ENCODE peak calls at places on chromosomes 11 and 22, in four cellular contexts. J is IMR-90, Z is H9, K is H1. V is an unnamed sample.

GRCh38 chr22:17724678-17725464 is 49.4 kb downstream of the BID start:
- DNase-seq in K (no peak), J (no peak), Z (no peak), V (no peak)

GRCh38 chr11:135001581-135001980 is 589.5 kb upstream of the B3GAT1 start:
- DNase-seq in Z (no peak), K (no peak), J (no peak), V (no peak)

GRCh38 chr11:121488641-121489040 is 35.9 kb upstream of the SORL1-AS1 start:
- DNase-seq in J (no peak), K (no peak), Z (no peak), V (no peak)

GRCh38 chr11:95584180-95584579 is 205.4 kb downstream of the FAM76B start:
- DNase-seq in K (no peak), Z (no peak), J (peak; percentile 73), V (no peak)

GRCh38 chr11:35014352-35014751 is 97.9 kb downstream of the PDHX start:
- DNase-seq in Z (no peak), K (no peak), J (peak; percentile 95), V (no peak)

GRCh38 chr22:47691152-47691895 is 928.9 kb downstream of the TBC1D22A start:
- DNase-seq in J (no peak), K (peak; percentile 22), Z (no peak), V (no peak)

GRCh38 chr11:21554284-21554683 is 638.6 kb upstream of the ANO5 start:
- DNase-seq in K (no peak), Z (no peak), J (no peak), V (no peak)

GRCh38 chr11:22875869-22876473 is 15.7 kb upstream of the CCDC179 start:
- DNase-seq in J (peak; percentile 89), Z (peak; percentile 37), K (peak; percentile 52), V (peak; percentile 86)

GRCh38 chr11:79896258-79896657 is 455.4 kb upstream of the TENM4 start:
- DNase-seq in Z (no peak), K (no peak), J (peak; percentile 48), V (no peak)

GRCh38 chr11:66607126-66607834 is 9.2 kb upstream of the RBM14 start:
- DNase-seq in J (peak; percentile 48), Z (no peak), K (no peak), V (no peak)

GRCh38 chr11:73577496-73577917 is 20.4 kb downstream of the FAM168A start:
- DNase-seq in Z (no peak), K (no peak), J (peak; percentile 78), V (no peak)

GRCh38 chr11:126345759-126346585 is 9.5 kb upstream of the ST3GAL4 start:
- DNase-seq in Z (no peak), K (no peak), J (peak; percentile 75), V (peak; percentile 91)

GRCh38 chr11:109150603-109151002 is 271.4 kb upstream of the C11orf87 start:
- DNase-seq in K (no peak), Z (no peak), J (no peak), V (peak; percentile 20)

GRCh38 chr11:95791385-95792033 is 1.2 kb downstream of the CEP57 start:
- DNase-seq in Z (no peak), K (no peak), J (no peak), V (no peak)

GRCh38 chr22:37752189-37753061 is 55.3 kb upstream of the GCAT start:
- DNase-seq in K (no peak), Z (no peak), J (peak; percentile 85), V (peak; percentile 73)

GRCh38 chr11:5476184-5476819 is 12.2 kb upstream of the OR52D1 start:
- DNase-seq in K (no peak), J (peak; percentile 57), Z (peak; percentile 56), V (peak; percentile 64)

GRCh38 chr22:45762545-45763235 is 91.1 kb downstream of the ATXN10 start:
- DNase-seq in Z (no peak), K (no peak), J (peak; percentile 28), V (peak; percentile 68)

GRCh38 chr11:117597083-117597482 is 199.9 kb downstream of the DSCAML1 start:
- DNase-seq in K (peak; percentile 85), J (peak; percentile 32), Z (peak; percentile 78), V (peak; percentile 76)

GRCh38 chr22:36616682-36617081 is 86.9 kb downstream of the CACNG2 start:
- DNase-seq in Z (no peak), K (no peak), J (no peak), V (no peak)
- H4K5ac ChIP-seq in Z (no peak overlapping the region), K (no peak overlapping the region), J (no peak overlapping the region), V (no peak overlapping the region)

GRCh38 chr22:41394012-41394356 is 12.2 kb downstream of the TEF start:
- DNase-seq in J (no peak), K (no peak), Z (no peak), V (no peak)

GRCh38 chr22:41398921-41399320 is 17.2 kb downstream of the TEF start:
- DNase-seq in J (no peak), Z (no peak), K (no peak), V (no peak)

GRCh38 chr22:41397143-41397811 is 15.5 kb downstream of the TEF start:
- DNase-seq in K (no peak), Z (no peak), J (no peak), V (no peak)

GRCh38 chr22:41395531-41396240 is 13.9 kb downstream of the TEF start:
- DNase-seq in K (no peak), Z (no peak), J (no peak), V (no peak)
- H4K5ac ChIP-seq in K (no peak overlapping the region), Z (no peak overlapping the region), J (no peak overlapping the region), V (no peak overlapping the region)

GRCh38 chr11:93633835-93634234 is 27.6 kb upstream of the CEP295 start:
- DNase-seq in Z (no peak), K (no peak), J (no peak), V (no peak)

GRCh38 chr11:93642416-93642815 is 19.1 kb upstream of the CEP295 start:
- DNase-seq in K (no peak), Z (no peak), J (no peak), V (no peak)

DNA sequence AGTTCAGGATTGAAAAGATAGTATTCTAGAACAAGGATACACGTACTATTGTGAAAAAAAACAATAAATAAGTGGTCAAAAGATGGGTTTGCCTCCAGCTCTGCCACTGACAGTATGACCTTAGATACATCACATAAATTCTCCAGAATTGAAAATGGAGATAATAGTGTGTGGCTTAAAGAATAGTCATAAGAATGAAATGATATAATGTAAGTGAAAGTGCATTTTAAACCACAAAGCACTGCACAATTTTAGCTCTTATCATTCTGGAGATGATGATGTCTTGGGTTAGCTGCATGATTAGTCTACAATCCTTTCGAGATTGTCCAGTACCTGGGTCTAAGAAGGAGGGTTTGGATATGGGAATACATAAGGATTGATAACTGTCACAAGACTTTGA is 21.9 kb upstream of the CEP295 start:
- DNase-seq in Z (no peak), J (no peak), K (no peak), V (no peak)
- H4K5ac ChIP-seq in Z (no peak overlapping the region), J (no peak overlapping the region), K (no peak overlapping the region), V (no peak overlapping the region)

GRCh38 chr11:104830080-104830479 is 68.2 kb downstream of the CASP12 start:
- DNase-seq in K (no peak), Z (no peak), J (peak; percentile 72), V (no peak)

GRCh38 chr11:104830508-104830907 is 67.8 kb downstream of the CASP12 start:
- DNase-seq in Z (no peak), K (no peak), J (no peak), V (no peak)

GRCh38 chr11:104823638-104824037 is 74.6 kb downstream of the CASP12 start:
- DNase-seq in Z (no peak), K (no peak), J (no peak), V (peak; percentile 0)

DNA sequence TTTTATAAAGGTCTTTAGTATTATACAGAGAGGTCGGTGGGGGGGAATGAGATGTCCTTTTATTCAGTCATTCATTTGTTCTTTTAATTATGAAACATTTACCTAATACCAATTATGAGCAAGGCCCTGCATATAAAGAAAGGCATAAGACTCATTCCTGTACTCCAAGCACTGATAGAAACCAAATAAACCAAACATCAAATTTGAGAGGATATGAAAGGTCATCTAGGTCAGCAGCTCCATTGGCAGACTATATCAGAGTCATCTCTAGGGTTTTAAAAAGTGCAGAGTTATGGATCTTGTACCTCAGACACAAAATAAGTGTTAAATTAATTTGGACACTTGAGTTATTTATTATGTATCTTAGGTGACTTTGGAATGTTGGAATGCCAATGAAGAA is 71.5 kb downstream of the CASP12 start:
- DNase-seq in Z (no peak), K (no peak), J (no peak), V (no peak)
- H4K5ac ChIP-seq in Z (no peak overlapping the region), K (no peak overlapping the region), J (no peak overlapping the region), V (no peak overlapping the region)

GRCh38 chr11:113308601-113309000 is 5.8 kb upstream of the TTC12 start:
- DNase-seq in Z (no peak), K (no peak), J (no peak), V (no peak)

GRCh38 chr11:113305440-113306336 is 8.7 kb upstream of the TTC12 start:
- DNase-seq in Z (peak; percentile 78), K (peak; percentile 85), J (peak; percentile 51), V (peak; percentile 73)

GRCh38 chr11:113304916-113305315 is 9.5 kb upstream of the TTC12 start:
- DNase-seq in K (no peak), J (no peak), Z (no peak), V (no peak)
- H4K5ac ChIP-seq in K (no peak overlapping the region), J (no peak overlapping the region), Z (no peak overlapping the region), V (no peak overlapping the region)

GRCh38 chr11:3004481-3004880 is 12.4 kb upstream of the NAP1L4 start:
- DNase-seq in Z (no peak), K (no peak), J (no peak), V (no peak)
- H4K5ac ChIP-seq in Z (no peak overlapping the region), K (no peak overlapping the region), J (no peak overlapping the region), V (no peak overlapping the region)

DNA sequence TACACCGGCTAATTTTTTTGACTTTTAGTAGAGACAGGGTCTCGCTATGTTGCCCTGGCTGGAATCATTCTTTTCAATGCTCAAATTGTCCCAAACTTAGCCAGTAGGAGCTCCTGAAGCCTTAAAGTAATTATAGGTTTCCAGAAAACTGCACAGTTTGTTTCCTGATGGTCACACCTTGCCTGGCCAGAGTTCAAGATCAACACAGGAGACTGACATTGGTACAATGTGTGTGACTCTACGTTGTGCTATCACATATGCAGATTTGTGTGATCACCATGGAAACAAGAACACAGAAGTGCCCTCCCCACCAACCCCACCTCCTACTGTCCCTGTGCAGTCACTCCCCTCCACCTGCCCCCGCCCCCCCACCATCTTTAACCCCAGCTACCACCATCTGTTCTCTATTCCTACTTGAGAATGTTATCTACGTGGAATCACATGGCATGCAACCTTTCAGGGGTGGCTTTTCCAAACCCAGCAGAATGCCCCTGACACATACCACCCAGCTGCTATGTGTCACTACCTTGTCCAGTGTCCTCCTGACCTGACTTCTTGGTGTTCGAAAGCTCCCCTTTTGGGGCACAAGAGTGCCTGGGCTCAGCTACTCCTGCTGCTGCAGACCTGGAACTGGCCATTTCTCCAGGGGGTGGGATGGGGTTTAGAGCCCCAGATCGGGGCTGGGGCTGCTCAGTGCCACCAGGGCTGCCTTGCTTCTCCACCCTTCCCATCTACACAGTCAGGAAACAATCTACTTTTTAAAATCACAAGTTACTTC is 6.1 kb upstream of the NAP1L4 start:
- DNase-seq in Z (no peak), J (no peak), K (no peak), V (peak; percentile 24)
- H4K5ac ChIP-seq in Z (no peak overlapping the region), J (no peak overlapping the region), K (no peak overlapping the region), V (no peak overlapping the region)